ENCODE peak calls at places on chromosomes 11 and 22, in seven cellular contexts. E, A, M, K, U, B and L are unnamed samples.

GRCh38 chr22:44224166-44224565 is 43.4 kb downstream of the PARVG start:
- DNase-seq in A (no peak), U (no peak), M (no peak), B (no peak), E (peak), K (no peak), L (no peak)

GRCh38 chr22:42132457-42132856 is 1.8 kb upstream of the CYP2D6 start:
- DNase-seq in M (no peak), A (no peak), E (no peak), U (no peak), K (peak), B (no peak), L (no peak)

GRCh38 chr11:63829823-63830489 is 9.0 kb upstream of the MARK2 start:
- DNase-seq in M (peak), U (peak), A (peak), K (no peak), B (no peak), E (peak), L (no peak)

GRCh38 chr22:49192180-49192856 is 635.4 kb downstream of the BRD1 start:
- DNase-seq in K (no peak), U (no peak), E (no peak), M (no peak), A (no peak), B (no peak), L (no peak)

GRCh38 chr22:26981520-26981919 is 324.1 kb downstream of the MIAT start:
- DNase-seq in A (no peak), U (no peak), E (no peak), M (no peak), K (no peak), B (no peak), L (no peak)

GRCh38 chr11:1499261-1499890 is 12.8 kb upstream of the MOB2 start:
- DNase-seq in E (no peak), M (no peak), U (no peak), K (peak), A (no peak), B (no peak), L (no peak)

GRCh38 chr11:115916596-115916995 is 412.4 kb upstream of the CADM1 start:
- DNase-seq in A (no peak), U (no peak), E (no peak), K (no peak), B (peak), M (no peak), L (no peak)

GRCh38 chr22:18057568-18058209 is 20.1 kb upstream of the PEX26 start:
- DNase-seq in A (peak), B (peak), E (peak), K (no peak), M (peak), U (no peak), L (no peak)

GRCh38 chr11:128713595-128713994 is 19.7 kb downstream of the FLI1 start:
- DNase-seq in M (no peak), K (no peak), A (no peak), U (no peak), B (no peak), E (no peak), L (no peak)

GRCh38 chr22:23457586-23457985 is 122.5 kb downstream of the IGLL1 start:
- DNase-seq in B (no peak), M (no peak), E (no peak), A (no peak), K (no peak), U (no peak), L (no peak)